ENCODE peak calls at places on chromosomes 3 and 15, in four cellular contexts. K, L, R and I are unnamed samples.
A peak's percentile ranks its signal among the peaks of the same experiment; 100 is the strongest.

GRCh38 chr3:27312044-27312668 is 57.0 kb downstream of the NEK10 start:
- DNase-seq in K (no peak), L (peak; percentile 79), R (no peak), I (peak; percentile 69)

GRCh38 chr3:30426319-30426993 is 179.9 kb upstream of the TGFBR2 start:
- DNase-seq in R (peak; percentile 72), L (no peak), K (peak; percentile 87), I (peak; percentile 8)

GRCh38 chr15:36614016-36614415 is 34.6 kb downstream of the CDIN1 start:
- DNase-seq in L (no peak), R (no peak), K (no peak), I (no peak)

GRCh38 chr3:169661567-169662214 is 1.8 kb downstream of the MECOM start:
- DNase-seq in K (peak; percentile 66), R (peak; percentile 73), L (peak; percentile 66), I (peak; percentile 64)

GRCh38 chr15:75622505-75622904 is 3.0 kb downstream of the SNUPN start:
- DNase-seq in L (no peak), K (no peak), R (no peak), I (no peak)

GRCh38 chr3:18732474-18732873 is 307.3 kb upstream of the SATB1 start:
- DNase-seq in K (no peak), L (no peak), R (no peak), I (no peak)

GRCh38 chr15:100464256-100464655 is 64.5 kb downstream of the CERS3 start:
- DNase-seq in R (no peak), K (no peak), L (no peak), I (no peak)

GRCh38 chr15:70091649-70092461 is 5.9 kb downstream of the TLE3 start:
- DNase-seq in K (no peak), R (no peak), L (peak; percentile 87), I (peak; percentile 51)

GRCh38 chr3:190059242-190059590 is 61.5 kb downstream of the P3H2 start:
- DNase-seq in K (no peak), L (no peak), R (no peak), I (no peak)

GRCh38 chr15:85625431-85625830 is 169.3 kb downstream of the KLHL25 start:
- DNase-seq in L (no peak), R (no peak), K (no peak), I (no peak)

GRCh38 chr15:42491540-42492225 is 742 bp upstream of the ZNF106 start:
- DNase-seq in K (no peak), R (no peak), L (peak; percentile 70), I (peak; percentile 20)

GRCh38 chr15:86433983-86434382 is 354.3 kb downstream of the AGBL1 start:
- DNase-seq in R (no peak), L (no peak), K (no peak), I (no peak)

GRCh38 chr3:150956376-150956775 is 16.2 kb downstream of the CLRN1 start:
- DNase-seq in L (no peak), R (no peak), K (no peak), I (peak; percentile 12)

GRCh38 chr3:128432898-128433629 is 33.6 kb downstream of the DNAJB8 start:
- DNase-seq in R (no peak), K (no peak), L (no peak), I (peak; percentile 51)

GRCh38 chr3:141083831-141084624 is 32.9 kb downstream of the SPSB4 start:
- DNase-seq in K (peak; percentile 73), R (peak; percentile 79), L (no peak), I (peak; percentile 36)

GRCh38 chr3:177680442-177680821 is 483.1 kb upstream of the TBL1XR1 start:
- DNase-seq in R (no peak), L (no peak), K (no peak), I (no peak)

GRCh38 chr3:42638339-42638842 is 15.1 kb upstream of the ZBTB47 start:
- DNase-seq in R (no peak), L (no peak), K (no peak), I (no peak)

GRCh38 chr3:64174328-64174727 is 50.9 kb downstream of the PRICKLE2 start:
- DNase-seq in K (no peak), L (no peak), R (no peak), I (peak; percentile 31)

GRCh38 chr3:27673701-27674100 is 48.4 kb downstream of the EOMES start:
- DNase-seq in L (no peak), K (no peak), R (no peak), I (no peak)

GRCh38 chr3:180018588-180018987 is 18.1 kb downstream of the PEX5L start:
- DNase-seq in R (no peak), K (no peak), L (no peak), I (no peak)

GRCh38 chr3:50396502-50396901 is 37.2 kb upstream of the TMEM115 start:
- DNase-seq in K (no peak), L (peak; percentile 38), R (no peak), I (no peak)

GRCh38 chr3:155282416-155283091 is 10.9 kb downstream of the STRIT1 start:
- DNase-seq in R (no peak), L (no peak), K (no peak), I (no peak)

GRCh38 chr3:146199762-146200161 is 38.8 kb upstream of the PLOD2 start:
- DNase-seq in R (no peak), L (no peak), K (no peak), I (no peak)

GRCh38 chr3:126537116-126537729 is 13.3 kb downstream of the CHST13 start:
- DNase-seq in R (no peak), K (peak; percentile 14), L (no peak), I (no peak)

GRCh38 chr15:44713006-44713966 is 2.0 kb downstream of the B2M start:
- DNase-seq in K (no peak), L (no peak), R (no peak), I (no peak)

GRCh38 chr15:47331796-47332480 is 385.4 kb upstream of the SEMA6D start:
- DNase-seq in R (no peak), L (no peak), K (no peak), I (peak; percentile 62)

GRCh38 chr3:195388380-195388779 is 54.4 kb downstream of the ACAP2 start:
- DNase-seq in R (no peak), L (peak; percentile 96), K (no peak), I (peak; percentile 26)

GRCh38 chr15:29689724-29689986 is 132.6 kb downstream of the TJP1 start:
- DNase-seq in L (no peak), K (no peak), R (no peak), I (no peak)

GRCh38 chr3:52299815-52300611 is 12.4 kb downstream of the GLYCTK start:
- DNase-seq in R (peak; percentile 81), L (peak; percentile 63), K (peak; percentile 81), I (peak; percentile 84)

GRCh38 chr15:60584355-60585023 is 105.5 kb upstream of the ICE2 start:
- DNase-seq in R (no peak), K (no peak), L (peak; percentile 42), I (no peak)

GRCh38 chr3:97821413-97821809 is 400 bp upstream of the CRYBG3 start:
- DNase-seq in L (no peak), R (peak; percentile 78), K (peak; percentile 59), I (peak; percentile 66)

GRCh38 chr15:39961051-39961450 is 27.1 kb downstream of the EIF2AK4 start:
- DNase-seq in R (no peak), L (no peak), K (no peak), I (no peak)

GRCh38 chr3:15933439-15934144 is 135.8 kb upstream of the ANKRD28 start:
- DNase-seq in L (no peak), K (no peak), R (no peak), I (no peak)

GRCh38 chr3:15926866-15927265 is 129.1 kb upstream of the ANKRD28 start:
- DNase-seq in R (no peak), L (no peak), K (no peak), I (no peak)

GRCh38 chr3:15927969-15928368 is 130.2 kb upstream of the ANKRD28 start:
- DNase-seq in L (no peak), K (no peak), R (no peak), I (no peak)

GRCh38 chr3:15932348-15933300 is 134.8 kb upstream of the ANKRD28 start:
- DNase-seq in R (peak; percentile 48), K (no peak), L (no peak), I (no peak)

DNA sequence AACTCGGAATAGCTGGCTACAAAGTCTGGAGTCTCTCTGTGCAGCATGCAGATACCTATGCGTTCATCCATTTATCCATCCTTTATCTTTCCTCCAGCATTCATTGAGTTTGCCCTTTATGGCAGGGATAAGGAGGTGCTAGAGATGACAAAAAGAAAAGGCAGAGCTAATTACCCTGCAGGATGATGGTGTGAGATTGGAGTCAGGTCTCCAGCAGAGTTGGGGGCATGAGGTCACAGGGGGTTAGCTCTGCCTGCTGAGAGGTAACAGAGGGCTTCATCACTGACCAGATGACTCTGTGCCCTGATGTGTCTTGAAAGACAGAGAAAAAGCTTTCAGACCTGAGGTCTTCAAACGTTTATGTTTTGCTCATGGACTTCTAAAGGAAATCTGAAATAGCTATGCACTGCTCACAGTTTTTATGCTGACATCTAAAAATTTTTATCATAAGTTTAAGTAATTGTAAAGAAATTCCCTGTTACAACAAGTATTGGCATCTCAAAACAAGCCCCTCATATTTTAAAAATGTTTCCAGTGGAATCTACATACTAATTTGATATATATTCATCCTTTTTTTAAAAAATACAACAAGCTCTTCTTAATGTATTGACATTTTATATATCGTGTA is 132.3 kb upstream of the ANKRD28 start:
- DNase-seq in K (no peak), R (no peak), L (no peak), I (no peak)
- H3K4me3 ChIP-seq in K (no peak overlapping the region), R (no peak overlapping the region), L (no peak overlapping the region), I (no peak overlapping the region)

DNA sequence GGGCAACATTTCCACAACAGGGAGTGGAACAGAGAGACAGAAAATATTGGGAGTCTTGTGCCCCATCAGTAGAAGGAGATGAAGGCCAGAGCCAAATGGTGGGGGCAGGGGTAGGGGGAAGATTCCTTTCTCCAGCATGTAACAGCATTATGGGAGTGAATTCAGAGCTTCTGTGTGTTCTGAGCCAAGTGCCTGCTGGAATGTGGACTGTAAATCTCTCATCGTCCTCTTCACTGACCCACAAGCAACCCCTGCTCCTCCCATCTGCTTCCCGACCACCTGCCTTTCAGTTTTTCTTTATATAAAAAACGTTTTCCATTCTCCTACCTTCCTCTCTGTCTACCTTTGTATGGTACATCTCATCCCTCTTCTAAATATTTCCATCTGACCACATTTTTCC is 344.2 kb upstream of the TPRG1 start:
- DNase-seq in L (no peak), K (no peak), R (no peak), I (no peak)
- H3K4me1 ChIP-seq in L (no peaks in the 10 kb centered on the region), K (no peaks in the 10 kb centered on the region), R (peaks cover 1% of the 10 kb centered on the region), I (peaks cover 19% of the 10 kb centered on the region)

DNA sequence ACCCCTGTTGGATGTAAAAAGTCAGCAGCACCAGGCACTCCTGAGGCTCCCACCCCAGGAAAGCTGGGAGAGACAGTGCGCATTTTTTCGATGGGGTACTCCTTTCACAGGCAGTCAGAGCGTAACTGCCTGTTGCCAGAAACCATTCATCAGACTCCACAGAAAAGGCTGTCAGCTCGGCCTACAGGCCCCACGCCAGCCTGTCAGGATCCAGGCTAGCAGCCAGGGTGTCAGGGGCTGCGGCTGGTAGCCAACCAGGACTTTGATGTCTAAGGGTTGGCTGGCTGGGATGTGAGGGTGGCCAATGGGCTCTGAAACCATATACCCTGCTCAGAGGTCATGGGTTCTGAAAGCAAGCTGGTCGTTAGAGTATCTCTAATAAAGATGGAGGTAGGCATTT is 164.5 kb downstream of the WNT5A start:
- DNase-seq in K (no peak), L (no peak), R (peak; percentile 62), I (peak; percentile 49)
- H3K27ac ChIP-seq in K (no peak overlapping the region), L (no peak overlapping the region), R (no peak overlapping the region), I (peak overlapping the region; percentile 70)

DNA sequence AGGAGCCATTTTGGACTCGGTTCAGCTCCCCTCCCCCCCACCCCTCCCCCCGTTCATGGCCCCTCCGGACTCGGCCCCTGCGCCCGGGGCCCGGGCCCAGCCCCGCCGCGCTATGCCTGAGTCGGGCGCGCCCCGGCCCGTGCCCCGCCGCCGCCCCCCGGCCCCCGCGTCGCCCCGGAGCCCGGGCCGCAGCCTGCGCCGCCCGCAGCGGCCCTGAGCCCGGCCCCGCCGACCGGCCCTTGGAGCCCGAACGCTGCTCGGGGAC is 156 bp downstream of the ACVR2B start:
- DNase-seq in K (no peak), L (no peak), R (no peak), I (no peak)
- H3K4me3 ChIP-seq in K (peak overlapping the region; percentile 90), L (peak overlapping the region; percentile 89), R (peak overlapping the region; percentile 95), I (peak overlapping the region; percentile 20)